ENCODE peak calls at places on chromosomes 16 and 17, in eight cellular contexts. Y is keratinocyte, W is tibial artery, G is heart right ventricle, P is AG09309, L is fibroblast of villous mesenchyme, Z is thoracic aorta, H is mucosa of descending colon. O is an unnamed sample.

GRCh38 chr17:2792541-2793169 is 3.6 kb upstream of the RAP1GAP2 start:
- DNase-seq in Z (no peak), H (no peak), P (no peak), Y (no peak), W (no peak), G (no peak), L (no peak), O (no peak)

GRCh38 chr17:80191720-80192265 is 22.0 kb downstream of the CARD14 start:
- DNase-seq in L (no peak), G (peak), H (no peak), Y (no peak), W (no peak), Z (no peak), P (no peak), O (no peak)

GRCh38 chr17:37787055-37787720 is 42.3 kb upstream of the HNF1B start:
- DNase-seq in Y (no peak), G (no peak), H (peak), Z (no peak), W (no peak), L (no peak), P (no peak), O (peak)

GRCh38 chr17:35448214-35448898 is at the start of gene SLFN13:
- DNase-seq in H (peak), W (peak), Z (no peak), Y (peak), P (no peak), G (peak), L (peak), O (peak)

GRCh38 chr17:75844530-75845057 is 390 bp upstream of the UNC13D start:
- DNase-seq in W (no peak), Z (no peak), H (peak), Y (no peak), G (no peak), L (no peak), P (no peak), O (no peak)

GRCh38 chr17:78589885-78590284 is 12.7 kb upstream of the DNAH17 start:
- DNase-seq in Z (no peak), H (no peak), Y (no peak), L (no peak), P (no peak), G (no peak), W (no peak), O (no peak)

GRCh38 chr16:30786115-30786935 is 680 bp downstream of the ZNF629 start:
- DNase-seq in P (no peak), Z (no peak), W (no peak), Y (no peak), L (peak), G (no peak), H (peak), O (peak)

GRCh38 chr17:41484920-41485904 is 4.3 kb upstream of the KRT35 start:
- DNase-seq in H (no peak), Z (no peak), W (no peak), L (no peak), G (no peak), Y (no peak), P (no peak), O (no peak)

GRCh38 chr17:77145635-77146632 is 5.2 kb downstream of the SEC14L1 start:
- DNase-seq in G (peak), P (no peak), L (peak), Y (no peak), W (peak), Z (no peak), H (peak), O (peak)

GRCh38 chr17:47776330-47777197 is 43.5 kb downstream of the TBX21 start:
- DNase-seq in P (no peak), H (peak), Z (no peak), G (no peak), W (no peak), Y (no peak), L (peak), O (peak)

GRCh38 chr17:73247728-73248127 is 14.0 kb downstream of the CPSF4L start:
- DNase-seq in G (no peak), P (no peak), H (no peak), Y (no peak), Z (no peak), W (no peak), L (peak), O (peak)

GRCh38 chr17:11293480-11293879 is 52.5 kb downstream of the SHISA6 start:
- DNase-seq in L (no peak), P (no peak), Y (no peak), Z (no peak), W (no peak), H (no peak), G (no peak), O (no peak)

GRCh38 chr17:8151120-8151640 is 1.0 kb downstream of the PER1 start:
- DNase-seq in H (peak), G (peak), P (peak), Y (no peak), Z (peak), W (peak), L (peak), O (peak)

GRCh38 chr17:31811021-31811565 is 48.0 kb downstream of the COPRS start:
- DNase-seq in P (no peak), G (no peak), W (no peak), Y (no peak), L (no peak), Z (no peak), H (no peak), O (peak)

GRCh38 chr16:23608194-23608593 is 12.1 kb upstream of the NDUFAB1 start:
- DNase-seq in H (no peak), P (peak), Y (no peak), L (peak), W (no peak), Z (no peak), G (peak), O (peak)

DNA sequence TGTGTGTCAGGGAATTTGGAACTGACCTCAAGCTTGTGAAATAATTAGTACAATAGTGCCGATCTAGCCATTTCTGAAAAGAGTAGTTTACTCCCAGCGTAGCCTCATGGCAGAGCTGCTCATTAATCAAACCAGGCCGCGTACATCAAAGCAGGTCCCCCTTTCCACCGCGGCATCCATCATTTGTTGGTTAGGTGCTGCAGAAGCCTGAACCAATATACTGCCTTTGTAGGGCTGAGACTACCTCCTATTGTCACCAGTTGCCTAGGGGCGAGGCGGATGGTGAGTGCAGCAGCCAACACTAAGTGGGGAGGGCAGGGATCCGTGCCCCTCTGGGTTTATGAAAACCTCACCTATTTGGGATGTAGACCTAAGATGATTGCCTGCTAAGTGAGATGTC is 264.1 kb downstream of the TMEM114 start:
- DNase-seq in Z (no peak), P (no peak), L (no peak), W (no peak), G (no peak), H (no peak), Y (no peak), O (no peak)
- TF ChIP-seq CTCF in Z (no peak), P (no peak), L (no peak), W (no peak), G (no peak), H (no peak), Y (no peak), O (no peak)

GRCh38 chr17:74592087-74592990 is at the start of gene CD300LD:
- DNase-seq in H (no peak), Y (no peak), W (no peak), P (no peak), Z (no peak), L (no peak), G (no peak), O (no peak)
- H3K4me3 ChIP-seq in H (no peak), Y (no peak), W (no peak), P (no peak), Z (no peak), L (no peak), G (no peak), O (no peak)

DNA sequence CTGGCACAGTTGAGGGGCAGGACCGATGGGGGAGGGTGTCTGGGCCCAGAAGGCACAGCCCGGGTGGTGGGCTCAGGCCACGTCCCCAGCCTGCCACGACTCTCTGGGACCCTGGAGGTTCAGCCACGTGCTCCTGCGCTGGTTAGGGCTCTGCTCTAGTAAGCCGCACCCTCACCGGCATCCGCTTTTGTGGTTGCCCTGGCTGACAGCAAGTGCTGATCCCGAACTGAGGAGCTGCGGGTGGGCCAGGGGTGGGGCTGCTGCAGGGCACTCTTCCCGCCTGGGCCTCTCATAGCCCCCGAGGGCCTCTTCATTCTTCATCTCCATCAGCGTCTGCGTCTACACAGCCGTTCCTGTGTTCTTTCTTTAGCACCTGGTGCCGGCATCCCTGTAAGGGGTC is 25.0 kb downstream of the ZFPM1 start:
- DNase-seq in G (no peak), L (no peak), Z (no peak), W (no peak), Y (no peak), P (no peak), H (no peak), O (no peak)
- TF ChIP-seq CTCF in G (no peak), L (no peak), Z (no peak), W (no peak), Y (no peak), P (no peak), H (no peak), O (no peak)

GRCh38 chr16:813916-814412 is 13.4 kb upstream of the GNG13 start:
- DNase-seq in G (no peak), Y (no peak), P (no peak), W (no peak), H (no peak), Z (no peak), L (no peak), O (no peak)
- H3K4me3 ChIP-seq in G (peak), Y (no peak), P (no peak), W (no peak), H (no peak), Z (no peak), L (no peak), O (no peak)

DNA sequence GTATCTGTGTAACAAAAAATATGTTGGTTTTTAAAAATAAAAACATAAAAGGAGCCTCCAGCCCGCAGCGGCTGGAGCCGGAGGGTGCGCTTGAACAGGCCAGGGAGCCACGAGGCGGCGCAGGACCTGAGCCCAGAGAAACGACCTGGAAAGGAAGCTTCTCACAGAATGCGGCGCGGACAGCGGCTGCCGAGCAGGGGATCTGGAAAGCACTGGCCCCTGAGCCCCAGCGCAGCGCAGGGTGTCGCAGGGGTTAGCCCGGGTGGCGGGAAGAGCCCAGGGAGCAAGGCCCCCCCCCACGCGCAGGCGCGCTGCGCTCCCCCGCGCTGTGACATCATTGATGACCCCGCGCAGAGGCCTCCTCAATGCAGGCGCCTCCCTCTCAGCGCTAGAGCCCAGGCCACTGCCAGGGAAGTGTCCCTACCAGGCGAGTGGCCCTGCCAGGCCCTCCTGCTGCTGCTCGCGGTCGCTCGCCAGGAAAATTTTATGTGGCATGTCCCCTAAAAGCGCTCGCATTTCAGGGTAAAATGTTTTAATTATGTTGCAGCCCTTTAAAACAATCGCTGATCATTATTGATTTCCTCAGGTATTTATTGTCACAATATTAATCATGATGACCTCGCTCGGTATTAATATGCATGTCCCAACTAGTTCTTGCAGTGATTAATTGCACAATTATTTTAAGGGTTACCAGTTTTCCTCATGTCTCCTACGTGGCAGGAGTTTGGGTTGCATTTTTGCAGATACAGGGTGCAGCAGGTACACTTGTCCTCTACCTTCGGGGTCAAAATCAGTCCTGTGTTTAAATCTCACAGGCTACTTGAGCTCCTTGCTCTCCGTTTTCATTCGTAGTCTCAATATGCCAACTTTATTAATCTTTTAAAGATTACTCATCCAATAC is 134.2 kb downstream of the USP22 start:
- DNase-seq in P (peak), Z (peak), G (peak), W (peak), Y (peak), L (peak), H (peak), O (peak)
- TF ChIP-seq CTCF in P (peak), Z (peak), G (peak), W (peak), Y (peak), L (peak), H (peak), O (peak)

DNA sequence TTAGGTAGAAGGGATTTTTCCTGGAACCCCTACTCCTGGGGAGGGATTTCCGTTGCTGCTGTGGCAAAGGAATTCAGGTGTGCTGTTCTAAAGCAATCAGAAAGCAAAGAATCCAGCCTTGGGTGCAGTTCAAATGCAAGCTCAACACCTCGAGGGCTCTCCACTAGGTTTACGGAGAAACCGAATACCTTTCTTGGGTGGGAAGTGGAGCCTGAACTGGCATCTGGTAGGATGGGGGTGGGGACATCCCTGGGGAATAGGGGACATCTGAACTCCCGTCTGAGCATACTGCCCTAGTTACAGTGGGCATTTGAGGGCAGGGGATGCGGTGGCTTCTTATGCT is 1.5 kb downstream of the ARHGAP44 start:
- DNase-seq in P (no peak), H (peak), G (no peak), W (no peak), Z (no peak), L (no peak), Y (no peak), O (no peak)
- H3K4me3 ChIP-seq in P (no peak), H (no peak), G (peak), W (no peak), Z (no peak), L (no peak), Y (peak), O (no peak)

GRCh38 chr17:16922386-16923096 is 49.4 kb downstream of the TNFRSF13B start:
- DNase-seq in W (peak), G (no peak), H (peak), Y (no peak), L (no peak), P (no peak), Z (no peak), O (no peak)

GRCh38 chr17:16920628-16921020 is 51.3 kb downstream of the TNFRSF13B start:
- DNase-seq in W (peak), Y (no peak), L (no peak), Z (no peak), P (no peak), G (no peak), H (no peak), O (no peak)

GRCh38 chr17:16918443-16918842 is 53.5 kb downstream of the TNFRSF13B start:
- DNase-seq in Z (no peak), W (no peak), L (no peak), Y (no peak), H (peak), P (no peak), G (no peak), O (no peak)

GRCh38 chr17:16917995-16918394 is 53.9 kb downstream of the TNFRSF13B start:
- DNase-seq in W (peak), L (no peak), H (no peak), P (no peak), Z (no peak), Y (no peak), G (no peak), O (no peak)

GRCh38 chr17:16919663-16920627 is 52.0 kb downstream of the TNFRSF13B start:
- DNase-seq in Z (no peak), H (no peak), Y (no peak), G (no peak), W (peak), L (no peak), P (no peak), O (no peak)
- TF ChIP-seq CTCF in Z (no peak), H (no peak), Y (no peak), G (no peak), W (no peak), L (no peak), P (no peak), O (no peak)

GRCh38 chr16:49484454-49484853 is 110.8 kb downstream of the C16orf78 start:
- DNase-seq in H (peak), Y (no peak), P (no peak), L (no peak), Z (peak), G (peak), W (peak), O (peak)
- H3K4me3 ChIP-seq in H (no peak), Y (no peak), P (no peak), L (no peak), Z (peak), G (peak), W (peak), O (no peak)

GRCh38 chr17:44584498-44584897 is 27.2 kb downstream of the FZD2 start:
- DNase-seq in Y (no peak), W (no peak), H (no peak), G (peak), L (no peak), P (no peak), Z (no peak), O (no peak)

GRCh38 chr17:44585315-44585714 is 28.0 kb downstream of the FZD2 start:
- DNase-seq in Y (no peak), G (no peak), Z (no peak), P (no peak), L (no peak), W (no peak), H (no peak), O (no peak)

GRCh38 chr17:44578947-44579346 is 21.7 kb downstream of the FZD2 start:
- DNase-seq in Z (no peak), W (no peak), G (no peak), Y (no peak), L (no peak), H (no peak), P (no peak), O (no peak)

GRCh38 chr17:44587339-44587738 is 30.1 kb downstream of the FZD2 start:
- DNase-seq in Y (peak), L (peak), P (peak), G (peak), H (no peak), Z (peak), W (peak), O (peak)

DNA sequence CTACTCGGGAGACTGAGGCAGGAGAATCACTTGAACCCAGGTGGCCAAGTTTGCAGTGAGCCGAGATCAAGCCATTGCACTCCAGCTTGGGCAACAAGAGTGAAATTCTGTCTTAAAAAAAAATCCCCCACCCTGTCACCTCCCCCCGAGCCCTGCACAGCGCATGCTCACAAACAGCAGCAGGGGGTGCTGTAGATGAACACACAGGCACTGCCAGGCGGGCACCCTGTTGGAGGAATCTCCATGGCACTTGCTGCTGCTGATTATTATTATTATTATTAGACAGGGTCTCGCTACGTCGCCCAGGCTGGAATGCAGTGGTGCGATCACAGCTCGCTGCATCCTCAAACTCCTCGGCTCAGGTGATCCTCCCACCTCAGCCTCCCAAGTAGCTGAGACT is 24.6 kb downstream of the FZD2 start:
- DNase-seq in W (no peak), Z (no peak), H (no peak), P (no peak), L (no peak), Y (no peak), G (no peak), O (no peak)
- TF ChIP-seq CTCF in W (no peak), Z (no peak), H (no peak), P (peak), L (peak), Y (peak), G (no peak), O (peak)